ENCODE peak calls at places on chromosomes 4 and X, in four cellular contexts. U is Calu3; V is stimulated activated CD8-positive, alpha-beta memory T cell treated with anti-CD3 and anti-CD28 coated beads, Interleukin-15, amount 100 ng/mL, for 4 hours; Y is M059J. F is an unnamed sample.

GRCh38 chrX:19912-20571 is 261.1 kb upstream of the PLCXD1 start:
- DNase-seq in U (peak), V (no peak), Y (no peak), F (no peak)

GRCh38 chrX:63713510-63713909 is 71.5 kb downstream of the ARHGEF9 start:
- DNase-seq in U (no peak), V (no peak), Y (no peak), F (no peak)

GRCh38 chr4:78645853-78646757 is 94.5 kb downstream of the ANXA3 start:
- DNase-seq in U (no peak), V (no peak), Y (peak), F (peak)

GRCh38 chrX:119790977-119791436 is 423 bp downstream of the RPL39 start:
- DNase-seq in U (peak), V (peak), Y (peak), F (peak)

GRCh38 chr4:184475096-184475461 is 729 bp upstream of the IRF2 start:
- DNase-seq in U (peak), V (no peak), Y (peak), F (peak)

GRCh38 chrX:40281341-40282005 is 183.7 kb upstream of the BCOR start:
- DNase-seq in U (no peak), V (no peak), Y (no peak), F (no peak)

GRCh38 chr4:132593717-132594400 is 555.2 kb upstream of the PCDH10 start:
- DNase-seq in U (no peak), V (no peak), Y (no peak), F (peak)

GRCh38 chr4:94076498-94076897 is 131.2 kb upstream of the SMARCAD1 start:
- DNase-seq in U (no peak), V (no peak), Y (no peak), F (no peak)

GRCh38 chr4:3644849-3645627 is 112.8 kb upstream of the LRPAP1 start:
- DNase-seq in U (no peak), V (no peak), Y (peak), F (no peak)

GRCh38 chr4:55184600-55185523 is 59.5 kb upstream of the KDR start:
- DNase-seq in U (peak), V (no peak), Y (peak), F (no peak)

GRCh38 chr4:26819478-26819877 is 41.2 kb upstream of the STIM2 start:
- DNase-seq in U (no peak), V (no peak), Y (no peak), F (no peak)

GRCh38 chr4:6641164-6641970 is 882 bp downstream of the MRFAP1 start:
- DNase-seq in U (peak), V (peak), Y (peak), F (peak)

GRCh38 chrX:132488819-132489255 is at the start of gene MBNL3:
- DNase-seq in U (peak), V (peak), Y (peak), F (peak)

GRCh38 chr4:27027428-27027827 is 166.8 kb downstream of the STIM2 start:
- DNase-seq in U (no peak), V (no peak), Y (no peak), F (no peak)

GRCh38 chr4:1793940-1794808 is 1.1 kb downstream of the FGFR3 start:
- DNase-seq in U (no peak), V (no peak), Y (no peak), F (peak)

GRCh38 chr4:87209696-87210095 is 10.7 kb downstream of the KLHL8 start:
- DNase-seq in U (no peak), V (no peak), Y (no peak), F (no peak)

GRCh38 chrX:8126092-8126491 is 45.0 kb downstream of the VCX2 start:
- DNase-seq in U (no peak), V (no peak), Y (no peak), F (no peak)

GRCh38 chrX:81377329-81377728 is 175.4 kb downstream of the SH3BGRL start:
- DNase-seq in U (peak), V (no peak), Y (peak), F (peak)

GRCh38 chr4:1347410-1347864 is 429 bp downstream of the UVSSA start:
- DNase-seq in U (peak), V (no peak), Y (peak), F (peak)

GRCh38 chr4:54005475-54005874 is 58.9 kb downstream of the CHIC2 start:
- DNase-seq in U (no peak), V (no peak), Y (peak), F (peak)